ENCODE peak calls at places on chromosomes 6 and 20, in six cellular contexts. B is breast epithelium, V is GM23248, L is pancreas, D is AG04450, X is A549. Y is an unnamed sample.

GRCh38 chr6:132167966-132168365 is 216.8 kb upstream of the CCN2 start:
- DNase-seq in X (no peak), D (no peak), V (no peak), B (no peak), L (no peak), Y (no peak)

GRCh38 chr6:158017621-158018369 is 36.1 kb downstream of the SYNJ2 start:
- DNase-seq in D (no peak), B (no peak), L (no peak), V (no peak), X (no peak), Y (peak; percentile 42)

GRCh38 chr6:144939926-144940325 is 654.8 kb downstream of the UTRN start:
- DNase-seq in D (no peak), L (no peak), V (peak; percentile 62), B (no peak), X (no peak), Y (no peak)

GRCh38 chr6:161554883-161555282 is 281.0 kb upstream of the AGPAT4 start:
- DNase-seq in V (no peak), X (no peak), B (no peak), D (no peak), L (no peak), Y (no peak)

GRCh38 chr6:129488313-129488712 is 221.7 kb downstream of the ARHGAP18 start:
- DNase-seq in B (no peak), V (no peak), X (no peak), D (no peak), L (no peak), Y (no peak)

GRCh38 chr6:125986956-125987617 is 747 bp downstream of the TRMT11 start:
- DNase-seq in D (no peak), B (no peak), V (peak; percentile 44), L (no peak), X (peak; percentile 37), Y (no peak)

GRCh38 chr6:16670183-16670582 is 91.1 kb downstream of the ATXN1 start:
- DNase-seq in L (no peak), V (no peak), D (no peak), B (no peak), X (no peak), Y (peak; percentile 82)

GRCh38 chr20:37704955-37705354 is 11.1 kb downstream of the CTNNBL1 start:
- DNase-seq in X (no peak), D (no peak), B (no peak), V (no peak), L (no peak), Y (no peak)

GRCh38 chr20:325043-325888 is at the start of gene SOX12:
- DNase-seq in L (peak; percentile 96), B (peak; percentile 95), X (peak; percentile 97), V (peak; percentile 96), D (no peak), Y (peak; percentile 100)

GRCh38 chr20:1449370-1449769 is 17.3 kb downstream of the NSFL1C start:
- DNase-seq in L (no peak), B (no peak), V (no peak), X (no peak), D (no peak), Y (no peak)

GRCh38 chr6:7479801-7480266 is 61.6 kb upstream of the DSP start:
- DNase-seq in B (no peak), D (no peak), X (peak; percentile 79), L (peak; percentile 56), V (peak; percentile 87), Y (peak; percentile 58)

GRCh38 chr6:75397806-75398465 is 95.7 kb downstream of the FILIP1 start:
- DNase-seq in D (no peak), V (no peak), B (no peak), X (no peak), L (no peak), Y (no peak)

GRCh38 chr6:3227363-3228045 is at the start of gene TUBB2B:
- DNase-seq in V (peak; percentile 68), L (no peak), D (no peak), B (no peak), X (no peak), Y (peak; percentile 71)

GRCh38 chr20:64242003-64242796 is 13.3 kb upstream of the PCMTD2 start:
- DNase-seq in V (no peak), B (peak; percentile 34), D (no peak), L (peak; percentile 1), X (no peak), Y (no peak)

GRCh38 chr20:58040447-58041290 is 187.8 kb downstream of the ANKRD60 start:
- DNase-seq in X (no peak), L (no peak), B (no peak), D (no peak), V (no peak), Y (no peak)

GRCh38 chr20:49567421-49568256 is at the start of gene PTGIS:
- DNase-seq in L (no peak), B (no peak), V (peak; percentile 84), D (no peak), X (no peak), Y (no peak)

GRCh38 chr6:81767163-81768000 is 14.9 kb upstream of the TENT5A start:
- DNase-seq in X (peak; percentile 38), D (no peak), V (peak; percentile 83), B (no peak), L (no peak), Y (peak; percentile 19)

GRCh38 chr6:34005845-34006644 is 139.8 kb downstream of the GRM4 start:
- DNase-seq in B (no peak), L (no peak), D (no peak), V (no peak), X (no peak), Y (no peak)

GRCh38 chr6:108163644-108164536 is 1.9 kb upstream of the NR2E1 start:
- DNase-seq in B (no peak), L (no peak), D (no peak), X (no peak), V (peak; percentile 10), Y (no peak)

GRCh38 chr20:48787861-48788375 is 39.9 kb downstream of the PREX1 start:
- DNase-seq in L (no peak), V (peak; percentile 83), X (peak; percentile 28), B (no peak), D (no peak), Y (no peak)

GRCh38 chr6:21887301-21888185 is 294.0 kb downstream of the SOX4 start:
- DNase-seq in X (peak; percentile 70), L (no peak), V (no peak), B (no peak), D (no peak), Y (no peak)

GRCh38 chr6:66103954-66104353 is 396.9 kb upstream of the EYS start:
- DNase-seq in B (no peak), V (no peak), X (no peak), D (no peak), L (no peak), Y (no peak)

GRCh38 chr20:4613718-4614620 is 107.7 kb upstream of the PRND start:
- DNase-seq in B (no peak), D (no peak), V (peak; percentile 77), X (peak; percentile 75), L (no peak), Y (peak; percentile 50)

GRCh38 chr6:136971609-136972008 is 49.5 kb downstream of the SLC35D3 start:
- DNase-seq in L (no peak), V (no peak), X (no peak), D (no peak), B (no peak), Y (no peak)

GRCh38 chr6:136968831-136969230 is 46.7 kb downstream of the SLC35D3 start:
- DNase-seq in B (no peak), X (no peak), V (no peak), L (peak; percentile 17), D (no peak), Y (no peak)

GRCh38 chr6:136969433-136969832 is 47.3 kb downstream of the SLC35D3 start:
- DNase-seq in X (no peak), B (no peak), D (no peak), L (no peak), V (no peak), Y (no peak)

GRCh38 chr6:136967874-136968752 is 46.0 kb downstream of the SLC35D3 start:
- DNase-seq in X (peak; percentile 72), L (peak; percentile 59), D (peak; percentile 20), V (peak; percentile 78), B (peak; percentile 71), Y (no peak)

DNA sequence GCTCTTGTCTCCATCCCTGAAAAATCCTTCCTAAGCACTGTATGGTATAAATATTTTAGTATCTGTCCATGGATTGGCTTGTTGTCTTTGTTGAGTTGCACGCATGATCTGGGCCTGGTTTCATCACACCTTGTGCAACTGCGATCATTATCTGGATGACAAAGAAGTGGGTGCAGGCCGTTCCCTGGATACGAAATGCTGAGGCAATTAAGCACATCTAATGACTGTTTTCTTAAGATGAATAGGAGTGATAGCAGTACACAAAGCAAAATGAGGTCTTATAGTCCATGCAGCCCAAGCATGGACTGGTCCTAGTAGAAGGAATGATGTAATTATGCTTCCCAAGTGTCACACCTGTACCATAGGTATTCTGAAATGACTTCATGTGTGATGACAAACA is 47.8 kb downstream of the SLC35D3 start:
- DNase-seq in D (no peak), B (no peak), L (no peak), X (no peak), V (no peak), Y (no peak)
- H3K27ac ChIP-seq in D (no peak overlapping the region), B (peak overlapping the region; percentile 71), L (no peak overlapping the region), X (no peak overlapping the region), V (no peak overlapping the region), Y (no peak overlapping the region)

DNA sequence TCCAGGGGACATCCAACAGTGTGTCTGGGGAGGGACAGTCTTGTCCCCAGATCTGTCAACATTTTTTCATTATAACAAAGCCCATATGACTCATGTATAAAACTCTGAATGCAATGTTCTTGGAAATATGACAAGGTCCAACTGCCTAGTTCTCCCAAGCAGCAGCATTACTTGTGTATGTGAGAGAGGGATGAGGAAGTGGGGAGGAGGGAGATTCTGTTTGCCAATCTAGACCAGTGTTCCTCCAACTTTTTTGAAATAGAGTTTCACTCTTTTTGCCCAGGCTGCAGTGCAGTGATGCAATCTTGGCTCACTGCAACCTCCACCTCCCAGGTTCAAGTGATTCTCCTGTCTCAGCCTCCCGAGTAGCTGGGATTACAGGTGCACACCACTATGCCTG is 394.8 kb downstream of the DHX35 start:
- DNase-seq in L (no peak), D (no peak), B (no peak), X (no peak), V (peak; percentile 7), Y (no peak)
- H3K27ac ChIP-seq in L (no peak overlapping the region), D (no peak overlapping the region), B (no peak overlapping the region), X (no peak overlapping the region), V (no peak overlapping the region), Y (no peak overlapping the region)

GRCh38 chr20:8130840-8131526 is 1.1 kb upstream of the PLCB1 start:
- DNase-seq in D (no peak), B (no peak), L (no peak), V (no peak), X (no peak), Y (no peak)
- H3K27ac ChIP-seq in D (no peak overlapping the region), B (no peak overlapping the region), L (no peak overlapping the region), V (no peak overlapping the region), X (no peak overlapping the region), Y (no peak overlapping the region)

GRCh38 chr20:17227199-17227535 is 327 bp downstream of the PCSK2 start:
- DNase-seq in D (no peak), X (no peak), V (peak; percentile 9), L (no peak), B (no peak), Y (no peak)
- H3K27ac ChIP-seq in D (no peak overlapping the region), X (no peak overlapping the region), V (no peak overlapping the region), L (no peak overlapping the region), B (no peak overlapping the region), Y (no peak overlapping the region)

GRCh38 chr6:146914563-146915483 is 289.4 kb upstream of the STXBP5 start:
- DNase-seq in D (peak; percentile 88), V (peak; percentile 97), B (no peak), X (peak; percentile 82), L (peak; percentile 6), Y (peak; percentile 38)
- H3K27ac ChIP-seq in D (peak overlapping the region; percentile 99), V (peak overlapping the region; percentile 100), B (peak overlapping the region; percentile 80), X (peak overlapping the region; percentile 96), L (no peak overlapping the region), Y (peak overlapping the region; percentile 80)

GRCh38 chr20:62437430-62437829 is 10.1 kb upstream of the RBBP8NL start:
- DNase-seq in V (no peak), X (no peak), L (no peak), D (no peak), B (no peak), Y (no peak)
- H3K27ac ChIP-seq in V (no peak overlapping the region), X (no peak overlapping the region), L (no peak overlapping the region), D (no peak overlapping the region), B (no peak overlapping the region), Y (no peak overlapping the region)

Y was measured in left lung.